ENCODE peak calls at places on chromosomes 1 and 21, in five cellular contexts. K is AG08395, T is astrocyte, D is heart right ventricle, Q is epithelial cell of esophagus. E is an unnamed sample.

GRCh38 chr1:201119206-201119814 is 7.1 kb upstream of the CACNA1S start:
- DNase-seq in Q (peak), T (peak), K (peak), D (no peak), E (no peak)

GRCh38 chr1:209485167-209485566 is 98.3 kb upstream of the CAMK1G start:
- DNase-seq in K (peak), T (peak), Q (peak), D (peak), E (peak)

GRCh38 chr21:16608209-16608830 is 878.5 kb downstream of the USP25 start:
- DNase-seq in Q (peak), D (no peak), T (no peak), K (no peak), E (no peak)

GRCh38 chr1:116194592-116194991 is 83.4 kb downstream of the MAB21L3 start:
- DNase-seq in T (no peak), D (no peak), Q (peak), K (no peak), E (no peak)

GRCh38 chr1:116066868-116067563 is 44.2 kb upstream of the MAB21L3 start:
- DNase-seq in K (peak), T (peak), Q (peak), D (no peak), E (no peak)

GRCh38 chr1:204032642-204033235 is 40.2 kb upstream of the SOX13 start:
- DNase-seq in D (no peak), T (no peak), K (no peak), Q (peak), E (no peak)

GRCh38 chr1:64363116-64363515 is 106.8 kb upstream of the CACHD1 start:
- DNase-seq in K (no peak), Q (no peak), D (no peak), T (no peak), E (no peak)

GRCh38 chr1:83764209-83764608 is 234.7 kb downstream of the TTLL7 start:
- DNase-seq in D (no peak), T (no peak), K (no peak), Q (no peak), E (no peak)

GRCh38 chr1:46820560-46821060 is 21.8 kb downstream of the CYP4B1 start:
- DNase-seq in D (peak), Q (no peak), K (no peak), T (no peak), E (no peak)

GRCh38 chr1:18278953-18279712 is 171.5 kb downstream of the IGSF21 start:
- DNase-seq in D (no peak), Q (no peak), K (no peak), T (no peak), E (no peak)

GRCh38 chr21:32456497-32456918 is 44.0 kb downstream of the EVA1C start:
- DNase-seq in K (peak), D (no peak), T (peak), Q (peak), E (no peak)

GRCh38 chr1:21783679-21784603 is 992 bp upstream of the USP48 start:
- DNase-seq in K (no peak), D (no peak), Q (no peak), T (peak), E (no peak)

GRCh38 chr21:35198004-35198403 is 148.9 kb upstream of the RUNX1 start:
- DNase-seq in T (peak), Q (peak), K (peak), D (peak), E (no peak)

GRCh38 chr21:42151148-42152074 is 67.5 kb upstream of the ABCG1 start:
- DNase-seq in Q (no peak), T (no peak), K (no peak), D (no peak), E (no peak)

GRCh38 chr1:47968489-47968888 is 28.7 kb downstream of the TRABD2B start:
- DNase-seq in K (no peak), Q (no peak), T (no peak), D (no peak), E (no peak)

GRCh38 chr1:206864939-206865671 is at the start of gene IL20:
- DNase-seq in Q (peak), K (peak), T (peak), D (peak), E (peak)

GRCh38 chr1:241895013-241895412 is 47.0 kb downstream of the EXO1 start:
- DNase-seq in D (no peak), T (no peak), K (no peak), Q (peak), E (no peak)

GRCh38 chr1:224592636-224593579 is 23.2 kb upstream of the CNIH3 start:
- DNase-seq in T (peak), D (no peak), Q (peak), K (peak), E (no peak)

GRCh38 chr1:241639653-241640148 is 468 bp downstream of the CHML start:
- DNase-seq in K (peak), D (peak), T (peak), Q (peak), E (peak)

GRCh38 chr1:39849203-39849602 is 34.1 kb downstream of the TRIT1 start:
- DNase-seq in D (no peak), Q (no peak), K (no peak), T (no peak), E (no peak)